ENCODE peak calls at places on chromosomes 5 and 9, in six cellular contexts. I, U, E, Z, G and A are unnamed samples.

GRCh38 chr5:150750469-150750868 is 8.3 kb downstream of the DCTN4 start:
- DNase-seq in I (no peak), U (no peak), E (peak; percentile 42), Z (no peak), G (peak; percentile 17), A (no peak)

GRCh38 chr9:112355305-112355953 is 22.0 kb upstream of the PTBP3 start:
- DNase-seq in I (no peak), U (no peak), E (no peak), Z (no peak), G (no peak), A (no peak)

GRCh38 chr9:5569891-5570290 is 59.0 kb upstream of the RIC1 start:
- DNase-seq in I (no peak), U (no peak), E (no peak), Z (no peak), G (no peak), A (no peak)

GRCh38 chr9:133199648-133200321 is 9.3 kb downstream of the OBP2B start:
- DNase-seq in I (peak; percentile 69), U (peak; percentile 59), E (no peak), Z (no peak), G (no peak), A (no peak)

GRCh38 chr9:72150653-72151052 is 1.4 kb downstream of the GDA start:
- DNase-seq in I (no peak), U (no peak), E (no peak), Z (peak; percentile 6), G (no peak), A (no peak)

GRCh38 chr9:99833735-99834134 is 12.1 kb downstream of the NR4A3 start:
- DNase-seq in I (no peak), U (peak; percentile 17), E (no peak), Z (no peak), G (peak; percentile 57), A (no peak)

GRCh38 chr5:159650803-159651202 is 265.5 kb upstream of the ADRA1B start:
- DNase-seq in I (no peak), U (no peak), E (no peak), Z (no peak), G (no peak), A (no peak)

GRCh38 chr5:23466401-23466886 is 41.0 kb upstream of the PRDM9 start:
- DNase-seq in I (no peak), U (no peak), E (peak; percentile 62), Z (peak; percentile 44), G (no peak), A (no peak)

GRCh38 chr9:36827593-36827992 is 206.5 kb downstream of the PAX5 start:
- DNase-seq in I (no peak), U (no peak), E (no peak), Z (no peak), G (no peak), A (no peak)

GRCh38 chr5:62473209-62473608 is 60.6 kb downstream of the IPO11 start:
- DNase-seq in I (no peak), U (no peak), E (peak; percentile 28), Z (no peak), G (peak; percentile 46), A (no peak)

GRCh38 chr5:58360794-58361193 is 99.1 kb downstream of the PLK2 start:
- DNase-seq in I (no peak), U (no peak), E (no peak), Z (no peak), G (no peak), A (no peak)

GRCh38 chr5:116626272-116626723 is 51.7 kb upstream of the SEMA6A start:
- DNase-seq in I (no peak), U (no peak), E (peak; percentile 30), Z (no peak), G (peak; percentile 22), A (no peak)

GRCh38 chr5:157612071-157612476 is 36.5 kb upstream of the ADAM19 start:
- DNase-seq in I (no peak), U (no peak), E (no peak), Z (no peak), G (no peak), A (no peak)

GRCh38 chr5:180605554-180606214 is 14.4 kb upstream of the SCGB3A1 start:
- DNase-seq in I (peak; percentile 68), U (peak; percentile 86), E (peak; percentile 39), Z (peak; percentile 66), G (peak; percentile 51), A (no peak)

GRCh38 chr5:35938518-35939227 is at the start of gene CAPSL:
- DNase-seq in I (peak; percentile 95), U (peak; percentile 70), E (peak; percentile 87), Z (peak; percentile 13), G (peak; percentile 70), A (peak; percentile 74)

GRCh38 chr9:87039809-87040392 is 92.6 kb upstream of the GAS1 start:
- DNase-seq in I (no peak), U (no peak), E (peak; percentile 88), Z (no peak), G (peak; percentile 78), A (no peak)

GRCh38 chr5:75848077-75848476 is 130.8 kb upstream of the POC5 start:
- DNase-seq in I (no peak), U (no peak), E (no peak), Z (no peak), G (no peak), A (no peak)

GRCh38 chr5:149127394-149127955 is 13.8 kb upstream of the ABLIM3 start:
- DNase-seq in I (no peak), U (no peak), E (no peak), Z (peak; percentile 59), G (no peak), A (no peak)

GRCh38 chr5:159263569-159263905 is 447 bp downstream of the UBLCP1 start:
- DNase-seq in I (no peak), U (no peak), E (no peak), Z (no peak), G (no peak), A (no peak)

GRCh38 chr5:105836906-105837305 is 1833.8 kb downstream of the EFNA5 start:
- DNase-seq in I (no peak), U (no peak), E (peak; percentile 10), Z (no peak), G (no peak), A (no peak)

GRCh38 chr9:108477538-108478006 is 378.2 kb downstream of the ACTL7B start:
- DNase-seq in I (no peak), U (no peak), E (peak; percentile 87), Z (no peak), G (peak; percentile 87), A (no peak)

GRCh38 chr5:101430551-101430950 is 527.5 kb upstream of the ST8SIA4 start:
- DNase-seq in I (no peak), U (no peak), E (no peak), Z (no peak), G (no peak), A (no peak)

GRCh38 chr5:96142184-96142781 is 180.6 kb upstream of the ELL2 start:
- DNase-seq in I (no peak), U (no peak), E (no peak), Z (no peak), G (no peak), A (no peak)

GRCh38 chr5:128469924-128470323 is 68.1 kb downstream of the FBN2 start:
- DNase-seq in I (no peak), U (no peak), E (peak; percentile 33), Z (no peak), G (peak; percentile 39), A (no peak)

GRCh38 chr5:23332650-23333251 is 174.7 kb upstream of the PRDM9 start:
- DNase-seq in I (no peak), U (no peak), E (no peak), Z (no peak), G (no peak), A (no peak)

GRCh38 chr5:15946026-15946425 is 233.6 kb downstream of the MARCHF11 start:
- DNase-seq in I (no peak), U (no peak), E (no peak), Z (no peak), G (peak; percentile 8), A (no peak)

GRCh38 chr5:154487541-154487940 is 9.5 kb upstream of the HAND1 start:
- DNase-seq in I (peak; percentile 3), U (no peak), E (no peak), Z (no peak), G (no peak), A (no peak)

DNA sequence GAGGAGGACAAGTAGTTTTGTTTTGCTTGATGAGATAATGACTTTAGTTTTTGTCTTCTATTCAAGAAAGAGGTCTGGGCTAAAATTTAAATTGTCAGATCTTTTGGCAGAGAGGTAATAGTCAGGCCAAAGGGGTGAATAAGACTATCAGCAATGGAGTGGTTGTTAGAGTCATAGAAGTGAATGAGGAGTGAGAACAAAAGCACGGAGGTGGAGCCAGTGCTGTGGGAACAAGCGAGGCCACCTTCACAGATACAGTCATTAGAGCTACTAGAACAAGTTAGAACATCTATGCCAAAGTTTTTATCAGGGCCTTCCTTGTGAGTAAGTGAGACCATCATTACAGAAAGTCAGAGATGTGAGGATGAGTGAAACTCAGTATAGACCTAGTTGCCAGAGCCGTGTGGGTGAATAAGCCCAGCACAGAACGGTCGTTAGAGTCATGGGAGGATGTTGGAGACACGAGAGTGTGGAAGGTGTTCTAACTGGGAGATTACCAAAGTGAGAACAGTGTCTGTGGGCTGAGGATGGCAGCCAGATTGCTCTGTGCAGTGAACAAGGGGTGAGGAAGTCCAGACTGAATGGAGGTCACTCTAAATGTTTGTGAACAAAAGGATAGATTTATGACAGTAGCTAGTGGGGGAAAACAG is 135.1 kb downstream of the RPS23 start:
- DNase-seq in I (no peak), U (no peak), E (no peak), Z (no peak), G (no peak), A (no peak)
- H3K14ac ChIP-seq in I (no peak overlapping the region), U (no peak overlapping the region), E (no peak overlapping the region), Z (no peak overlapping the region), G (no peak overlapping the region), A (peak overlapping the region; percentile 14)

DNA sequence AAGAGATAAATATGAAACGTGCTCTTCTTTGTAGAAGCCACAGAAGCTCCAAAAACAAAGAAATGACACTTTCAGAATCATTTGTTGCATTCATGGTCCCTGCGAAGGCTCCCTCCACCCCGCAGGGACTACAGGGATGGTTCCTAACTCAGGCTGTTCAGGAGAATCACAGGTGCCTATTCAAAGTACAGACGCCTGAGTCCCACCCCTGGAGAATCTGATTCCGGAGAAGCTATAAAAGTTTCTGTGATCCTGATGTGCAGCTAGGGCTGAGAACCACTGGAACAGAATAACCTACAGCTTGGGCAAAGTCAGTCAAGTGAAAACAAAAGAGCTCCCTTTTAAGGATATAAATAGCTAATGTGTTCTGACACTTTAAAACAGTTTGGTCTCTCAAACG is 216.8 kb upstream of the EFNA5 start:
- DNase-seq in I (no peak), U (no peak), E (no peak), Z (no peak), G (no peak), A (no peak)
- H2BK120ac ChIP-seq in I (no peak overlapping the region), U (no peak overlapping the region), E (no peak overlapping the region), Z (no peak overlapping the region), G (no peak overlapping the region), A (no peak overlapping the region)

GRCh38 chr5:178435321-178436238 is 154.6 kb downstream of the COL23A1 start:
- DNase-seq in I (no peak), U (peak; percentile 37), E (no peak), Z (no peak), G (no peak), A (no peak)
- H3K4me1 ChIP-seq in I (no peaks in the 10 kb centered on the region), U (no peaks in the 10 kb centered on the region), E (no peaks in the 10 kb centered on the region), Z (peaks cover 3% of the 10 kb centered on the region), G (no peaks in the 10 kb centered on the region), A (peaks cover 7% of the 10 kb centered on the region)

GRCh38 chr9:106502930-106503329 is 360.0 kb upstream of the ZNF462 start:
- DNase-seq in I (no peak), U (no peak), E (no peak), Z (no peak), G (no peak), A (no peak)

DNA sequence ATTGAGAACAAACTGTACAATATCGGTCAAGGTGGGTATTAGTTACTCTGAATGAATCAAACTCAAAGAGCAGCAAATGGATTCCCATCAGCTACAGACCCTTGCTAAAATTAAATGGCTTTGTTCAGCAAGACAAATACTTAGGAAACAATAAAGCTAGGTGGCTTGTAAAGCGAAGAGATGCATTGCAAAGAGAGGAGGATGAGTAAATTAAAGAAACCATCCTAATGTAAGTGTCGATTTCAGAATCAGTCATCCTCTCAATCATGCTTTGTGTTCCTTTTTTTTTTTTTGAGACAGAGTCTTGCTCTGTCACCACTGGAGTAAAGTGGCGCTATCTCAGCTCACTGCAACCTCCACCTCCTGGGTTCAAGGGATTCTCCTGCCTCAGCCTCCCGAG is 359.2 kb upstream of the ZNF462 start:
- DNase-seq in I (no peak), U (no peak), E (no peak), Z (no peak), G (no peak), A (no peak)
- H3K14ac ChIP-seq in I (no peak overlapping the region), U (no peak overlapping the region), E (no peak overlapping the region), Z (no peak overlapping the region), G (no peak overlapping the region), A (no peak overlapping the region)